ENCODE peak calls at places on chromosomes 7 and 10, in nine cellular contexts. D is prostate gland, Z is spleen, T is HepG2, H is breast epithelium, R is Panc1, P is SK-N-SH, Q is GM12878, V is H1. W is an unnamed sample.

GRCh38 chr7:156140447-156140846 is 328.2 kb upstream of the SHH start:
- DNase-seq in D (no peak), Z (no peak), T (no peak), H (no peak), R (no peak), P (no peak), Q (no peak), V (no peak), W (no peak)

GRCh38 chr10:125012851-125013528 is 71.1 kb downstream of the ZRANB1 start:
- DNase-seq in D (no peak), Z (no peak), T (no peak), H (no peak), R (no peak), P (no peak), Q (no peak), V (no peak), W (no peak)

GRCh38 chr7:106779877-106780276 is 85.2 kb upstream of the PIK3CG start:
- DNase-seq in D (no peak), Z (no peak), T (peak; percentile 46), H (no peak), R (no peak), P (no peak), Q (no peak), V (peak; percentile 56), W (no peak)

GRCh38 chr10:86752311-86752710 is 4.1 kb upstream of the BMPR1A start:
- DNase-seq in D (no peak), Z (no peak), T (no peak), H (no peak), R (no peak), P (no peak), Q (no peak), V (no peak), W (no peak)

GRCh38 chr10:79386637-79387465 is 39.6 kb downstream of the PPIF start:
- DNase-seq in D (peak; percentile 3), Z (peak; percentile 69), T (no peak), H (peak; percentile 7), R (no peak), P (peak; percentile 27), Q (no peak), V (peak; percentile 48), W (no peak)

GRCh38 chr10:43036581-43037428 is 40.1 kb upstream of the RET start:
- DNase-seq in D (no peak), Z (no peak), T (no peak), H (no peak), R (no peak), P (no peak), Q (no peak), V (no peak), W (no peak)

GRCh38 chr10:62048919-62049636 is 147.6 kb downstream of the ARID5B start:
- DNase-seq in D (peak; percentile 85), Z (peak; percentile 83), T (peak; percentile 94), H (peak; percentile 91), R (peak; percentile 88), P (peak; percentile 41), Q (no peak), V (peak; percentile 68), W (no peak)

GRCh38 chr10:1241973-1242935 is 186.1 kb downstream of the WDR37 start:
- DNase-seq in D (no peak), Z (peak; percentile 69), T (no peak), H (no peak), R (no peak), P (no peak), Q (no peak), V (no peak), W (no peak)

GRCh38 chr10:132390455-132391371 is 6.3 kb upstream of the PWWP2B start:
- DNase-seq in D (no peak), Z (peak; percentile 74), T (no peak), H (no peak), R (no peak), P (no peak), Q (no peak), V (no peak), W (no peak)

GRCh38 chr7:42984137-42984536 is 52.0 kb downstream of the MRPL32 start:
- DNase-seq in D (no peak), Z (no peak), T (no peak), H (no peak), R (no peak), P (no peak), Q (no peak), V (no peak), W (no peak)

GRCh38 chr10:48332871-48333216 is 26.4 kb downstream of the MAPK8 start:
- DNase-seq in D (no peak), Z (no peak), T (no peak), H (no peak), R (no peak), P (no peak), Q (no peak), V (no peak), W (no peak)

GRCh38 chr10:129780158-129780557 is 183.9 kb downstream of the EBF3 start:
- DNase-seq in D (no peak), Z (peak; percentile 48), T (no peak), H (no peak), R (no peak), P (no peak), Q (no peak), V (no peak), W (no peak)

GRCh38 chr7:48113270-48113669 is 24.2 kb downstream of the UPP1 start:
- DNase-seq in D (no peak), Z (no peak), T (no peak), H (no peak), R (no peak), P (no peak), Q (no peak), V (no peak), W (no peak)
- H3K27ac ChIP-seq in D (no peak overlapping the region), Z (no peak overlapping the region), T (no peak overlapping the region), H (no peak overlapping the region), R (peak overlapping the region; percentile 49), P (no peak overlapping the region), Q (no peak overlapping the region), V (no peak overlapping the region), W (no peak overlapping the region)

GRCh38 chr10:123141791-123142700 is 5.9 kb upstream of the HMX2 start:
- DNase-seq in D (no peak), Z (no peak), T (no peak), H (no peak), R (no peak), P (no peak), Q (no peak), V (no peak), W (no peak)
- TF ChIP-seq POLR2AphosphoS5 in D (no peak), Z (no peak), T (no peak), H (no peak), R (no peak), P (no peak), Q (no peak), V (no peak), W (no peak)

DNA sequence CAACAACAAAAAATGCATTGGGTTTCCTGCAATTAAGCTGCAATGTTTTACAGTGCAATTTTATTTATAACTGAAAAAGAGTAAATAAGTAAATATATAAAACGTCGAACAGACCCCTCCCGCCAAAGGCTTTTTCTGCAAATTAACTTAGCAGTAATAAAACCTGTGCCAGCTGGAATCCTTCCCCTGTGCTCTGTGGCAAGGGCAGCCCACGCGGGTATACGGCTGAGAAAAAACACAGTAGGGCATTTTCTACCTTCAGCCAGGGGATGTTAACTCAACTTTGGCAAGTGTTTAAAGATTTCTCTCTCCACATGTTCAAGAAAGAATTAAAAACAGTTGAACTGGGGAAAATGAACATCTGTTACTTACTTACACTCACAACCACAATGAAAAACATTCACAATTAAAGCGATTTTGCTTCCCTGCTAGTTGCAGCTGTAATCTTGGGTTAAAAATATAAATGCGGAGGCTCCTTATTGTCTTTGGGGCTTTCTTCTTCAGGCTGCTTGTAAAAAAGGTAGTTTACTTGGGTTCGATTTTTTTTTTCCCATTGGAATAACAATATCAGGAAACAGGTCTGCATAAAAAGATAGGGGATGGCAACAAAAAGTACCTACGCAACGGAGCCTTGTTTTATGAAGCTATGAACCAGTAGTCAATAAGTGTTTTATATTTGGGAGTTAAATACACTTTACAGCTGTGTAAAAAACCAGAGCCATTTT is 132.5 kb downstream of the TAX1BP1 start:
- DNase-seq in D (no peak), Z (no peak), T (no peak), H (no peak), R (no peak), P (no peak), Q (no peak), V (no peak), W (no peak)
- H3K27ac ChIP-seq in D (no peak overlapping the region), Z (no peak overlapping the region), T (no peak overlapping the region), H (no peak overlapping the region), R (no peak overlapping the region), P (no peak overlapping the region), Q (no peak overlapping the region), V (no peak overlapping the region), W (no peak overlapping the region)

DNA sequence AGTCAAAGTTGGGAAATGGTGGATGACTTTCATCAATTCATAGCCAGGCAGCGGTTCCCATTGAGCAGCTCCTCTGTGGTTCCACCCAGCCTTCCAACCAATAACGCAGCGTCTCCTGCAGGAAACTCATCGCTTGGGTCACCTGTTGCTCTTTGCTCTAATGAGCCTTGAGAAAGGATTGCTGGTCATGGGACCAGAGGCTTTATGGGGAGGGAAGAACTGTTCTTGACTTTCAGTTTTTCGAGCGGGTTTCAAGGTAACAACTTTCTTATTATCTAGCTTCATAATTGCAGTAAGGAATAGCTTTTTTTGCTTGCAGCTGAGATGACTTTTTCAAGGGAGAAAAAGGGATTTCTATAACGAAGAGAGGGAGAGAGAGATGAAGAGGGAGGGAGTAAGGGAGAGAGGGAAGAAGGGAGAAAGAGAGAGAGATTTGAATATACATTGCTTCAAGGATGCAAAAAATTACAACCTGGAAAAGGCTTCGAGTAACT is 405 bp upstream of the ENTPD1 start:
- DNase-seq in D (no peak), Z (peak; percentile 84), T (peak; percentile 6), H (no peak), R (no peak), P (no peak), Q (peak; percentile 90), V (no peak), W (no peak)
- TF ChIP-seq POLR2AphosphoS5 in D (peak; percentile 24), Z (no peak), T (no peak), H (peak; percentile 31), R (no peak), P (no peak), Q (peak; percentile 89), V (no peak), W (no peak)

GRCh38 chr7:151763420-151763984 is 113.4 kb downstream of the PRKAG2 start:
- DNase-seq in D (no peak), Z (peak; percentile 53), T (no peak), H (no peak), R (no peak), P (peak; percentile 57), Q (no peak), V (no peak), W (no peak)
- H3K27ac ChIP-seq in D (no peak overlapping the region), Z (no peak overlapping the region), T (no peak overlapping the region), H (no peak overlapping the region), R (no peak overlapping the region), P (no peak overlapping the region), Q (no peak overlapping the region), V (no peak overlapping the region), W (no peak overlapping the region)

W was measured in SK-N-MC.